ENCODE peak calls at places on chromosomes 5 and 9, in six cellular contexts. H is fibroblast of lung; F is RWPE1; N is adrenal gland; Z is CD8-positive, alpha-beta T cell; W is endodermal cell. S is an unnamed sample.

GRCh38 chr5:181188700-181189362 is 16.2 kb downstream of the TRIM7 start:
- DNase-seq in H (peak), F (no peak), N (peak), Z (peak), W (peak), S (peak)

GRCh38 chr9:112605518-112605917 is 112.4 kb downstream of the INIP start:
- DNase-seq in H (no peak), F (no peak), N (no peak), Z (no peak), W (no peak), S (no peak)

GRCh38 chr5:127450046-127450445 is 67.4 kb upstream of the PRRC1 start:
- DNase-seq in H (no peak), F (no peak), N (no peak), Z (no peak), W (no peak), S (no peak)

GRCh38 chr5:74386571-74387334 is 253.8 kb downstream of the ENC1 start:
- DNase-seq in H (no peak), F (peak), N (no peak), Z (no peak), W (no peak), S (no peak)

GRCh38 chr9:15642369-15642962 is 89.6 kb downstream of the CCDC171 start:
- DNase-seq in H (peak), F (peak), N (no peak), Z (no peak), W (no peak), S (no peak)

GRCh38 chr5:52582313-52582712 is 205.4 kb upstream of the ITGA1 start:
- DNase-seq in H (no peak), F (no peak), N (no peak), Z (no peak), W (no peak), S (no peak)

GRCh38 chr5:31236339-31236738 is 42.9 kb downstream of the CDH6 start:
- DNase-seq in H (no peak), F (no peak), N (no peak), Z (no peak), W (no peak), S (no peak)

GRCh38 chr9:68653141-68653595 is 51.9 kb upstream of the PIP5K1B start:
- DNase-seq in H (no peak), F (no peak), N (no peak), Z (no peak), W (no peak), S (no peak)

GRCh38 chr5:43523662-43524072 is 8.7 kb upstream of the C5orf34 start:
- DNase-seq in H (peak), F (no peak), N (no peak), Z (no peak), W (no peak), S (no peak)

GRCh38 chr5:147403659-147404640 is 105.9 kb downstream of the DPYSL3 start:
- DNase-seq in H (peak), F (peak), N (peak), Z (no peak), W (no peak), S (peak)

GRCh38 chr5:173693670-173694069 is 77.2 kb upstream of the BOD1 start:
- DNase-seq in H (no peak), F (no peak), N (no peak), Z (no peak), W (no peak), S (no peak)

GRCh38 chr9:114953917-114954316 is 23.5 kb upstream of the TNFSF8 start:
- DNase-seq in H (peak), F (peak), N (peak), Z (no peak), W (no peak), S (no peak)

GRCh38 chr5:141613344-141613743 is 5.5 kb downstream of the DIAPH1 start:
- DNase-seq in H (no peak), F (no peak), N (no peak), Z (no peak), W (no peak), S (no peak)
- H3K27ac ChIP-seq in H (no peak), F (no peak), N (no peak), Z (no peak), W (no peak), S (no peak)

GRCh38 chr5:93249651-93250289 is 331.2 kb downstream of the NR2F1-AS1 start:
- DNase-seq in H (peak), F (peak), N (no peak), Z (no peak), W (no peak), S (peak)
- H3K27ac ChIP-seq in H (peak), F (no peak), N (peak), Z (no peak), W (peak), S (peak)

DNA sequence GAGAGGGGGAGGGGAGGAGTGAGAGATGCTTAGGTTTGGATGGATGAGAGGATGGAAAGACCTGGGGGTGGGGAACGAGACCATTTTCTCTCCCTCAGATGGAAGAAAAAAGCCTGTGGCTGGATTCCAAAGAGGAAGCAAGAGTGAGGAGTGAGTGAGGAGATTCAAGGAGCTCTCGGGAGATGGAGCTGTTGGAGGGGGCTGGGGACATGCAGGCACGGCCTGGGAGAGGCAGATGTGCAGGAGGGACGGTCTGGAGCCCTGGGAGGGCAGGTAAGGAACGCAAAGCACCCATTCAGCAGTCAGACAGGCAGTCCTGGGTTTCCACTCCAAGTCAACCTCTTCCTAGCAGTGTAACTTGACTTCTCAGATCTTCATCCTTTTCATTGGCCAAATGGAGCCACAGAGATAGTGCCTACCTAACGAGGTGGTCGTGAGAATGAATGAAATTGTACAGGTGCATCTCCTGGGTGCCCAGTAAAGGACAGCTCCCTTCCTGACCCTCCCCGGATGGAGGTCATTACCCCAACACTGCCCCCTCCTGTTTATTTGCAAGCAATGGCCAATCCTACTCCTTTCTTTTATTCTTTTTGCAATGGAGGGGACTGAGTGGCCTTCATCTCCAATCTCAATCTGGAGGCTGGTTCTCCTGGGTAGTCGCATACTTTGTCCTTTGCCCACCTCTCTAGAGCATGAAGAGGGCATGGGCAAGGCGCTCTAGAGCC is 52.2 kb downstream of the PCDH1 start:
- DNase-seq in H (peak), F (no peak), N (no peak), Z (no peak), W (peak), S (no peak)
- H3K27ac ChIP-seq in H (no peak), F (no peak), N (peak), Z (no peak), W (no peak), S (no peak)

DNA sequence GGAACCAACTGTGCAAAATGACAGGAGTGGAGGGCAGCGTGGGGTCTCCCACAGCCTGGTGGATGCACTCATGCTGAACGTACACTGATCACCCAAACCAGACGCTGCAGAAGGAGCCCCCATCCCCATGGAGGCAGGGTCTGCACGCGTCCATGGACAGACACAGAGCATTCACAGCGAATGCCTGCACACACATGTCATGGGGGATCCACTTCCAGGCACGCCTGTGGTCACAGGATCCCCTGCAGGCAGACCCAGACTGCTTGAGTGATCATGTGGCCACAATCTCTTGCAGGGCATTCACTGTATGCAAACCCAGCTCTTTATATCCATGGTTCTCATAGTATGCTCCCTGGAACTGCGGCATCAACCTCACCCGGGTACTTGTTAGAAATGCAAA is 5.4 kb downstream of the SNCB start:
- DNase-seq in H (no peak), F (no peak), N (no peak), Z (no peak), W (no peak), S (peak)
- H3K27ac ChIP-seq in H (no peak), F (no peak), N (no peak), Z (no peak), W (no peak), S (no peak)